ENCODE peak calls at places on chromosomes 13 and 19, in ten cellular contexts. Y is neural crest cell, X is mammary epithelial cell, S is osteocyte, G is WERI-Rb-1, Q is K562, D is lower lobe of right lung, U is AG10803, V is astrocyte of the spinal cord, Z is Calu3. R is an unnamed sample.

GRCh38 chr13:48500652-48501197 is 32.2 kb downstream of the RCBTB2 start:
- DNase-seq in Y (no peak), X (peak; percentile 83), S (no peak), G (no peak), Q (no peak), D (no peak), U (peak; percentile 93), V (peak; percentile 84), Z (no peak), R (no peak)

GRCh38 chr13:34430294-34430693 is 511.8 kb upstream of the NBEA start:
- DNase-seq in Y (no peak), X (peak; percentile 79), S (no peak), G (no peak), Q (no peak), D (no peak), U (peak; percentile 83), V (peak; percentile 47), Z (no peak), R (no peak)

GRCh38 chr19:2273356-2274184 is 8.4 kb downstream of the PEAK3 start:
- DNase-seq in Y (peak; percentile 94), X (peak; percentile 56), S (peak; percentile 94), G (peak; percentile 89), Q (peak; percentile 76), D (peak; percentile 84), U (peak; percentile 63), V (peak; percentile 54), Z (peak; percentile 83), R (peak; percentile 91)

GRCh38 chr13:28320884-28321574 is 173.9 kb downstream of the FLT1 start:
- DNase-seq in Y (no peak), X (no peak), S (no peak), G (no peak), Q (no peak), D (no peak), U (no peak), V (no peak), Z (no peak), R (no peak)

GRCh38 chr13:28510066-28510465 is 15.1 kb upstream of the FLT1 start:
- DNase-seq in Y (no peak), X (no peak), S (no peak), G (no peak), Q (no peak), D (no peak), U (no peak), V (no peak), Z (no peak), R (no peak)

GRCh38 chr19:40119380-40119779 is 28.6 kb upstream of the ZNF780A start:
- DNase-seq in Y (no peak), X (no peak), S (no peak), G (no peak), Q (no peak), D (no peak), U (no peak), V (no peak), Z (no peak), R (no peak)

GRCh38 chr19:49949735-49950589 is 11.0 kb downstream of the SIGLEC11 start:
- DNase-seq in Y (no peak), X (no peak), S (no peak), G (no peak), Q (no peak), D (peak; percentile 14), U (no peak), V (no peak), Z (no peak), R (no peak)

GRCh38 chr19:2353895-2354592 is 6.0 kb upstream of the TMPRSS9 start:
- DNase-seq in Y (no peak), X (no peak), S (no peak), G (no peak), Q (no peak), D (no peak), U (no peak), V (no peak), Z (no peak), R (no peak)

GRCh38 chr13:48949566-48950506 is 25.9 kb upstream of the FNDC3A start:
- DNase-seq in Y (no peak), X (no peak), S (no peak), G (no peak), Q (no peak), D (no peak), U (no peak), V (no peak), Z (no peak), R (no peak)

GRCh38 chr19:34639491-34640085 is 37.4 kb downstream of the SCGB2B2 start:
- DNase-seq in Y (peak; percentile 50), X (peak; percentile 35), S (no peak), G (peak; percentile 48), Q (peak; percentile 59), D (no peak), U (peak; percentile 68), V (peak; percentile 32), Z (peak; percentile 68), R (peak; percentile 55)

GRCh38 chr13:51643882-51644281 is 59.6 kb downstream of the WDFY2 start:
- DNase-seq in Y (no peak), X (peak; percentile 81), S (no peak), G (no peak), Q (no peak), D (no peak), U (peak; percentile 95), V (peak; percentile 94), Z (no peak), R (no peak)

GRCh38 chr13:72782717-72783116 is 784 bp downstream of the PIBF1 start:
- DNase-seq in Y (no peak), X (peak; percentile 12), S (no peak), G (no peak), Q (no peak), D (no peak), U (peak; percentile 30), V (peak; percentile 31), Z (no peak), R (no peak)

GRCh38 chr19:53867225-53868090 is at the start of gene MYADM:
- DNase-seq in Y (peak; percentile 98), X (peak; percentile 97), S (peak; percentile 100), G (peak; percentile 95), Q (peak; percentile 97), D (peak; percentile 99), U (peak; percentile 99), V (peak; percentile 100), Z (peak; percentile 100), R (peak; percentile 100)

GRCh38 chr19:6963937-6964336 is 57.3 kb downstream of the MBD3L2B start:
- DNase-seq in Y (no peak), X (no peak), S (no peak), G (peak; percentile 7), Q (peak; percentile 25), D (no peak), U (no peak), V (no peak), Z (no peak), R (no peak)
- TF ChIP-seq CTCF in Y (peak; percentile 47), X (no peak), S (no peak), G (peak; percentile 44), Q (peak; percentile 69), D (peak; percentile 56), U (peak; percentile 28), V (peak; percentile 18), Z (no peak), R (no peak)

DNA sequence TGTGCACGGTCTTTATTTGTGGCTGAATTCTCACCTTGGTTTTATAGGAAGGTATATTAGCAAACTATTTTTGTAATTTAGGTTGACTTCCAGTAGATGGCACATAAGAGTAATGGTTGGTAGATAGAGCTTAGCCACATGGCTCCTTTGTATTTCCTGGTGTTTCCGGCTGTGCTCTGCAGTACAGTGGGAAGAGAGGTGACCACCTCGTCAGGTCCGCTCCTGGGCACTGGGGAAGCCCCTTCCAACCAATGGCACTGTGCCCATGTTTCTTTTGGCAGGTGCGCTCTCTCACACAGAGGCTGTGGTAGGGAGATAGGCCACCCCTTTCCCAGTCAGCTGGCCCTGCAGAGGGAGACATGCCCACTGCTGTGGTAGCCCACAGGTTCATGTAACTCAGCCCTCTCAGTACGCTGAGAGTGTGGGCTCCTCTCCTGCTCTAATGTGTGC is 74.3 kb upstream of the ATP12A start:
- DNase-seq in Y (no peak), X (peak; percentile 36), S (no peak), G (peak; percentile 44), Q (no peak), D (no peak), U (peak; percentile 50), V (no peak), Z (peak; percentile 48), R (no peak)
- TF ChIP-seq CTCF in Y (peak; percentile 62), X (peak; percentile 61), S (peak; percentile 26), G (peak; percentile 45), Q (peak; percentile 38), D (no peak), U (peak; percentile 57), V (no peak), Z (peak; percentile 15), R (no peak)

DNA sequence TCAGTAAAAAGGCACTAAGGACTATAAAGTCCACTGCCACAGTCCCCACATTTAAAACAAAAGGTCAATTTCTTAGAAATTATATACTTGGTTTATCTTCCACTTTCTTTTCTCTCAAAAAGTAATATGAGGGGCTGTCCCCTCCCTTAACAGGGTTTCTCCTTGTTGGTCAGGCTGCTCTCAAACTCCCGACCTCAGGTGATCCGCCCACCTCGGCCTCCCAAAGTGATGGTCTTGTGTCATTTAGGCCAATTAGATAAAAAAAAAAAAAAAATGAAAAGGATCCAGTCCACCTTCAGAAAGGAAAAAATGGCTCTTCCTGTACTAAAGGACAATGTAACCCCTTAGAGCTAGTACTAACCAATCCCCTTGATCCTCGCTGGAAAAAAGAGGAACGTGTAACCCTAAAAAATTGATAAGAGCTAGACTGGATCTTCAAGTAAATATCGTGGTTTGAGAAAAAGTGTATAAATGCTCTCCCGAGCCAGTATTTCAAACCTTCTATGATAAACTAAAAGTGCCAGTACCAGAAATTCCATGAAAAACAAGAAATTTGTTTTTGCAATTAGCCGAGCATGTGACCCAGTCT is 9.0 kb upstream of the CD70 start:
- DNase-seq in Y (no peak), X (no peak), S (peak; percentile 4), G (no peak), Q (no peak), D (no peak), U (no peak), V (no peak), Z (no peak), R (no peak)
- TF ChIP-seq CTCF in Y (no peak), X (no peak), S (no peak), G (no peak), Q (no peak), D (no peak), U (no peak), V (no peak), Z (no peak), R (no peak)

GRCh38 chr13:23086951-23087350 is 93.8 kb upstream of the SGCG start:
- DNase-seq in Y (no peak), X (no peak), S (no peak), G (no peak), Q (no peak), D (no peak), U (no peak), V (no peak), Z (no peak), R (no peak)

GRCh38 chr13:23081901-23082300 is 98.9 kb upstream of the SGCG start:
- DNase-seq in Y (no peak), X (no peak), S (no peak), G (no peak), Q (no peak), D (no peak), U (no peak), V (no peak), Z (no peak), R (no peak)

DNA sequence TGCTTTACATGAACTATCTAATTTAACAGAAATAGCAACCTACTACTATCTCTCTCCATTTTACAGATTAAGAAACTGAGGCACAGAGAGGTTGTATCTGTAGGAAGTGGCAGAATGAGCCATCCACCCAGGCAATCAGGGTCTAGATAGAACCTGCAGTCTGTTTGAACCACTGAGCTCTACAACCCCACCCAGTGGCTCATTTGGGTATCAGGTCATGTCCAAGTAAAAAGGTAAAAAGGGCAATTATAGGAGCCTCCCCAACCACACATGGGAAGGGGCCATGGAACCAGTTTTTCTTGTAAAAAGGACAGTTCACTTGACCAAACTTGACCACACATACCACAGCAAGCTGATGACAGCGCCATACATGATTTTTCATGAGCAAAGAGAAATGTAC is 92.9 kb upstream of the SGCG start:
- DNase-seq in Y (peak; percentile 9), X (no peak), S (no peak), G (peak; percentile 29), Q (peak; percentile 13), D (no peak), U (peak; percentile 6), V (peak; percentile 2), Z (peak; percentile 32), R (peak; percentile 27)
- TF ChIP-seq CTCF in Y (peak; percentile 56), X (peak; percentile 8), S (peak; percentile 31), G (peak; percentile 74), Q (peak; percentile 49), D (peak; percentile 43), U (peak; percentile 63), V (peak; percentile 30), Z (no peak), R (peak; percentile 65)

R was measured in endothelial cell.